ENCODE peak calls at places on chromosomes 1 and 21, in six cellular contexts. X is cardiac fibroblast, H is bronchial epithelial cell, K is tibial artery, T is GM12865, D is lower lobe of right lung. G is an unnamed sample.

GRCh38 chr1:112618721-112619517 is at the start of gene ST7L:
- DNase-seq in X (peak), H (peak), K (peak), T (peak), D (peak), G (peak)

GRCh38 chr1:231016966-231017365 is 23.1 kb downstream of the FAM89A start:
- DNase-seq in X (no peak), H (peak), K (no peak), T (no peak), D (no peak), G (no peak)

GRCh38 chr1:155458111-155458510 is 104.5 kb downstream of the ASH1L start:
- DNase-seq in X (no peak), H (no peak), K (no peak), T (no peak), D (no peak), G (no peak)

GRCh38 chr1:86841120-86841519 is 72.8 kb downstream of the SELENOF start:
- DNase-seq in X (peak), H (no peak), K (no peak), T (no peak), D (no peak), G (peak)

GRCh38 chr21:14850394-14850793 is 214.4 kb downstream of the NRIP1 start:
- DNase-seq in X (peak), H (no peak), K (no peak), T (no peak), D (no peak), G (peak)

GRCh38 chr1:12173631-12174121 is 6.9 kb downstream of the TNFRSF1B start:
- DNase-seq in X (no peak), H (no peak), K (no peak), T (peak), D (peak), G (no peak)

GRCh38 chr1:39970274-39970673 is 15.3 kb downstream of the MFSD2A start:
- DNase-seq in X (no peak), H (peak), K (no peak), T (no peak), D (no peak), G (no peak)

GRCh38 chr1:47431534-47431933 is 6.3 kb upstream of the FOXD2 start:
- DNase-seq in X (peak), H (peak), K (no peak), T (no peak), D (no peak), G (peak)

GRCh38 chr1:41799723-41800122 is 119.0 kb downstream of the HIVEP3 start:
- DNase-seq in X (peak), H (peak), K (no peak), T (peak), D (no peak), G (peak)

GRCh38 chr1:21764615-21765423 is 18.1 kb downstream of the USP48 start:
- DNase-seq in X (peak), H (peak), K (peak), T (peak), D (no peak), G (peak)

GRCh38 chr1:186042216-186042615 is 308.0 kb downstream of the HMCN1 start:
- DNase-seq in X (no peak), H (peak), K (no peak), T (no peak), D (no peak), G (no peak)

GRCh38 chr1:64245495-64245894 is 42.1 kb downstream of the UBE2U start:
- DNase-seq in X (no peak), H (no peak), K (no peak), T (no peak), D (no peak), G (no peak)

GRCh38 chr1:93437976-93438605 is 9.8 kb upstream of the FNBP1L start:
- DNase-seq in X (peak), H (peak), K (no peak), T (peak), D (no peak), G (peak)

GRCh38 chr1:117136749-117137148 is 15.2 kb upstream of the TRIM45 start:
- DNase-seq in X (no peak), H (no peak), K (no peak), T (no peak), D (no peak), G (no peak)

DNA sequence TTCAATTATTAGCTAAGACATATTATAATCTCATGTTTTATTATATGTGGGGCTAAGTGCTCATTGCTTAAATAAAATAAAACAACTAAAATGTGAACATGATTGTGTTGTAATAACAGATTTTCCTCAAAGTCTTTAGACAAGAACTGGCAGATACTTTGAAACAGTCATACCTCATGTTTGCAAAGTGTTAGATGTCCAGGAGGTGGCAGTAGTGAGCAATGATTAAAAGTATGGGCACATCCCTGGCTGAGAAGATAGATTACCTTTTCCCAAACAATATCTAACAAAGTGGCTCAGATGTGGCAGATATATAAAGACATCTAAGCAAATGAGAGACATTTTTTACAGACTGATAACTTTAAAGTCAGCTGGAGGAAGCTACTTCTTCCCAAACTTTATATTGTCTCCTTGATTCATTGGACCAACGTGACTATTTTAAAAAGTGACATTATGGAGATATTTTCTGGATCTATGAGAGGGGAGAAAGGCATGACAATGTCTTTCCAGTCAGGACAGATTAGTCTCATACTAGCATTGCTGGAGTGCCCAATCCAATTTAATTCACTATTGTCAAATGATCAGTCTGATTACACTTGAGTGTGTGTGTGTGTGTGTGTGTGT is 269.8 kb downstream of the S1PR1 start:
- DNase-seq in X (peak), H (peak), K (no peak), T (peak), D (no peak), G (peak)
- TF ChIP-seq CTCF in X (peak), H (peak), K (peak), T (peak), D (peak), G (peak)

DNA sequence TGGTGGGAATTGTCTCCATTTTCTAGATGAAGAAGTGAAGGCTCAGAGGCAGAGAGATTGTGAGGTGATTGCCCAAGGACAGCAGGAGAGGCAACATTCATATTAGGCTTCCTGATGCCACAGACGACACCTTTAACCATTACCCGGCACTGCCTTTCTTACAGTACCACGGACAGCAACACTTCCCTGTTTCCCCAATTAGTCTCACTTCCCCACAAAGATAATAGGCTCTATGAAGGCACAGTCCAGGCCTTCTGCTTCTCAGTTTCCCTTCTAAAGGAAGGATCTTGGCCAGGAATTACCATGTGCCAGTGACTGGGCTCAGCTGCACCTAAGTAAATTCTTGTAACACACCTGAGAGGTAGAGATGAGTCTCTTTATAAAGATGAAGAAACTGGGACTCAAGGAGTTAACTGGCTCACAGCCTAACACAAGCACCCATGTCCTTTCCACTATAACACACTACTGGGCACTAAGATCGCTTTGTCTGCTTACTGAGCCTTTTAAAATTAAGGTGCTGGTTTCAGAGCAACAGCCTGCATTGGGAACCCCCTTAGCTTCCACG is 9.6 kb downstream of the IGSF9 start:
- DNase-seq in X (no peak), H (no peak), K (no peak), T (no peak), D (no peak), G (no peak)
- H3K4me3 ChIP-seq in X (no peak), H (no peak), K (no peak), T (no peak), D (no peak), G (no peak)

GRCh38 chr1:152411144-152411543 is 2.9 kb downstream of the CRNN start:
- DNase-seq in X (no peak), H (no peak), K (no peak), T (no peak), D (no peak), G (no peak)

GRCh38 chr1:152410599-152410998 is 3.5 kb downstream of the CRNN start:
- DNase-seq in X (no peak), H (peak), K (no peak), T (no peak), D (peak), G (no peak)

GRCh38 chr1:152410028-152410427 is 4.0 kb downstream of the CRNN start:
- DNase-seq in X (no peak), H (no peak), K (no peak), T (no peak), D (no peak), G (no peak)

GRCh38 chr1:152411846-152412245 is 2.2 kb downstream of the CRNN start:
- DNase-seq in X (no peak), H (no peak), K (no peak), T (no peak), D (no peak), G (no peak)

DNA sequence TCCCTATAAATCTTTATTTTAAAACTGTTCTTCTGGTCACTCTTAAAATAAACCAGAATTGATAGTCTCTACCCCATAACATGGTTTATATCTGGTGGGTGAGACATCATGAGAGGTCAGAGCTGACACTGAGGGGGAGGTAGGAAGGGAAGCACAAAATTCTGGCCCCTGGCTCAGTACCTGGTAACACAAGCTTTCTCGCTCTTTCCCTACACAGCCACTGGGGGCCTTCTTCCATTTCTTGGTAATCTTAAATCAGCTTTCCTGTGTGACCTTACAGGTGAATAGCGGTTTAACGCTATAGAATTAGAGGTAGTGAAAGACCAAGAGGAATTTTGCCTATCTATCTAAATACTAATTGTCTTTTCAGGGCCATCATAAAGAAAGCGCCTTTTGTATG is 5.4 kb downstream of the CRNN start:
- DNase-seq in X (no peak), H (no peak), K (no peak), T (no peak), D (no peak), G (no peak)
- TF ChIP-seq CTCF in X (no peak), H (no peak), K (no peak), T (no peak), D (no peak), G (no peak)

GRCh38 chr1:208219659-208220282 is 24.4 kb downstream of the PLXNA2 start:
- DNase-seq in X (peak), H (peak), K (peak), T (no peak), D (peak), G (peak)
- H3K4me3 ChIP-seq in X (peak), H (no peak), K (no peak), T (no peak), D (no peak), G (no peak)

GRCh38 chr21:27825035-27825434 is 858.1 kb upstream of the ADAMTS5 start:
- DNase-seq in X (no peak), H (no peak), K (no peak), T (peak), D (no peak), G (no peak)
- TF ChIP-seq CTCF in X (no peak), H (no peak), K (no peak), T (no peak), D (no peak), G (no peak)

DNA sequence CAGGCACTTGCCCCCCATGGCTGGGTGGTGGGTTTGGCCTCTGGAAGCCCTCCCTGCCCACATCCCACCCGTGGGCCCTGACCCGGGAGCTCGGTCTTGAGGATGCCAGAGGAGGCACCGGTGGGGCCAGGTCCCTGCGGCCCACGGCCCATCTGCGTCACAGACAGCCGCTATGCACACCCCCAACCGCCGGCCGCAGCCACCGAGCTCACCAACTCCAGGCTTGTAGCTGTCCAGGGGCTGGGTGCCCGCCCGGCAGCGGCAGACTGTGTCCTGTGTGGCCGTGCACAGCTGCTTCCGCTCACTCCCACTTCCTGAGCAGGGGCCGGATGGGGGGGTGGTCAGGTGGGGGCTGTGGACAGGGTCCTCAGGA is 1.2 kb downstream of the TNFRSF4 start:
- DNase-seq in X (peak), H (no peak), K (no peak), T (no peak), D (peak), G (no peak)
- H3K4me3 ChIP-seq in X (no peak), H (no peak), K (no peak), T (no peak), D (peak), G (no peak)

DNA sequence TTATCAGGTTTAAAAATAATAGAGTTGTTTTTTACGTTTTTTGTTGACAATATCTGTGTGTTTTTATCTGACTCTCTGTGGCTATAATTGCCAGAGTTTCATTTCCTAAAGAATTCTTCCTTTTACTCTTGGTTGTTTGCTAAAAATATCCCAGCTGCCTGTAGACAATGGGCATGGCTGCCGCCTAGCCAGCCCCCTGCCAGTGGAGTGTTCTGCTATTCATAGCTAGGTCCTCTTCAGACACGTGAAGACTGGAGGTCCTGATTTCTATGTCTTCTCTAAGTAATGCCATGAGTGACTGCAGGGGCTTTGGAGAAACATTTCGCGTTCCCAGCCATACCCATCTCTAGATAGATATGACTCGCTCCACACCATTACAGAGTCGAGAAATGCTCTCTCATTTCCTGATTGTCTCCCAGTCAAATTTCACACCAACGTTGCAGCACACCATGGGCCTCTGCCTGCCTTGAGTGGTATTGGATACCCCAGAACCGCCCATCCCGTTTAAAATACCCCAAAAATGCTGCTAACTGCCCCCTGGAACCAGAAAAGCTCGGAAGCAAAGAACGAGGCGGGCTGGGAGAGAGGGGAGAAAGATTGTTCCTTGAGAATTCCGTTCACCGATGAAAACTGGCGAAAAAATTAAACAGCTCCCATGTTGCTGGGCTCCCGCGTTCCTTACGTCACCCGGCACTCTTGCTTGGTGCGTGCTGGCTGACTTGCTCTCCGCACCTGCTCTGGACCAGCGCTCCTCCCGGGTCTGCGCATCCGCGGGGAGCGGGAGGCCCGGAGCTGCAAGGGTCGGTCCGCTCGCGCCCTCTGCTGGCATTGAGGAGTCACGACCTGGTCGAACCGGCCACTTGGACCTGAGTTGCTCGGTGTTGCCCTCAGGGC is 99.3 kb upstream of the BACE2 start:
- DNase-seq in X (peak), H (peak), K (peak), T (peak), D (peak), G (peak)
- TF ChIP-seq CTCF in X (peak), H (peak), K (peak), T (peak), D (peak), G (peak)

GRCh38 chr1:32944180-32944579 is 20.4 kb downstream of the RNF19B start:
- DNase-seq in X (no peak), H (no peak), K (no peak), T (no peak), D (no peak), G (no peak)

GRCh38 chr1:32933742-32934322 is 30.8 kb downstream of the RNF19B start:
- DNase-seq in X (peak), H (peak), K (no peak), T (no peak), D (no peak), G (no peak)

GRCh38 chr1:32937061-32937460 is 27.5 kb downstream of the RNF19B start:
- DNase-seq in X (no peak), H (peak), K (no peak), T (no peak), D (no peak), G (no peak)

GRCh38 chr1:32939655-32940371 is 24.8 kb downstream of the RNF19B start:
- DNase-seq in X (peak), H (peak), K (peak), T (no peak), D (no peak), G (peak)
- H3K4me3 ChIP-seq in X (no peak), H (no peak), K (no peak), T (no peak), D (no peak), G (no peak)

G was measured in fibroblast of mammary gland.